ENCODE peak calls at places on chromosomes 2 and 18, in eight cellular contexts. S, O, Z, G, V, X, N and W are unnamed samples.

GRCh38 chr2:30565860-30566358 is 118.9 kb downstream of the LCLAT1 start:
- DNase-seq in S (peak), O (peak), Z (no peak), G (no peak), V (no peak), X (no peak), N (no peak), W (no peak)

GRCh38 chr2:127080226-127080940 is 26.6 kb downstream of the BIN1 start:
- DNase-seq in S (peak), O (no peak), Z (no peak), G (no peak), V (no peak), X (no peak), N (no peak), W (no peak)

GRCh38 chr2:99032786-99033185 is 96.8 kb upstream of the CRACDL start:
- DNase-seq in S (no peak), O (no peak), Z (no peak), G (no peak), V (no peak), X (no peak), N (no peak), W (no peak)

GRCh38 chr2:11155326-11156059 is at the start of gene SLC66A3:
- DNase-seq in S (peak), O (no peak), Z (no peak), G (no peak), V (peak), X (no peak), N (no peak), W (no peak)

GRCh38 chr2:201890447-201890846 is 84.1 kb downstream of the CDK15 start:
- DNase-seq in S (no peak), O (no peak), Z (no peak), G (no peak), V (no peak), X (no peak), N (no peak), W (no peak)

GRCh38 chr2:215460682-215461081 is 24.8 kb upstream of the FN1 start:
- DNase-seq in S (no peak), O (no peak), Z (no peak), G (no peak), V (peak), X (no peak), N (no peak), W (no peak)

GRCh38 chr2:171893824-171894611 is at the start of gene SLC25A12:
- DNase-seq in S (peak), O (peak), Z (peak), G (peak), V (peak), X (peak), N (peak), W (peak)

GRCh38 chr2:41568648-41569047 is 479.2 kb upstream of the PKDCC start:
- DNase-seq in S (no peak), O (no peak), Z (no peak), G (no peak), V (no peak), X (no peak), N (no peak), W (no peak)

GRCh38 chr18:10482985-10483949 is 28.8 kb downstream of the APCDD1 start:
- DNase-seq in S (peak), O (no peak), Z (no peak), G (no peak), V (no peak), X (no peak), N (no peak), W (no peak)

GRCh38 chr2:186903183-186903582 is 54.2 kb upstream of the ZSWIM2 start:
- DNase-seq in S (no peak), O (no peak), Z (no peak), G (no peak), V (no peak), X (no peak), N (no peak), W (no peak)

GRCh38 chr2:215832791-215833190 is 180.6 kb downstream of the MREG start:
- DNase-seq in S (no peak), O (peak), Z (no peak), G (no peak), V (no peak), X (no peak), N (no peak), W (no peak)

GRCh38 chr2:204885747-204886146 is 340.5 kb downstream of the PARD3B start:
- DNase-seq in S (no peak), O (no peak), Z (no peak), G (peak), V (no peak), X (no peak), N (no peak), W (no peak)

GRCh38 chr2:127577973-127578372 is 42.5 kb downstream of the MYO7B start:
- DNase-seq in S (peak), O (no peak), Z (no peak), G (peak), V (no peak), X (no peak), N (no peak), W (no peak)

GRCh38 chr2:95273911-95274290 is 348 bp upstream of the PROM2 start:
- DNase-seq in S (no peak), O (no peak), Z (no peak), G (no peak), V (no peak), X (no peak), N (no peak), W (no peak)

GRCh38 chr2:62177392-62178026 is 18.4 kb upstream of the B3GNT2 start:
- DNase-seq in S (no peak), O (no peak), Z (no peak), G (no peak), V (no peak), X (no peak), N (no peak), W (no peak)

GRCh38 chr2:231357048-231357447 is 38.5 kb upstream of the B3GNT7 start:
- DNase-seq in S (no peak), O (no peak), Z (no peak), G (no peak), V (no peak), X (no peak), N (no peak), W (no peak)

GRCh38 chr2:63488118-63488713 is 100.1 kb downstream of the WDPCP start:
- DNase-seq in S (peak), O (no peak), Z (no peak), G (peak), V (peak), X (no peak), N (no peak), W (no peak)

GRCh38 chr2:49772299-49772970 is 618.1 kb upstream of the FSHR start:
- DNase-seq in S (no peak), O (no peak), Z (no peak), G (no peak), V (no peak), X (no peak), N (no peak), W (no peak)

GRCh38 chr2:172639823-172640222 is 83.9 kb downstream of the PDK1 start:
- DNase-seq in S (no peak), O (no peak), Z (no peak), G (no peak), V (peak), X (no peak), N (no peak), W (no peak)

GRCh38 chr2:220277445-220277960 is 650.1 kb downstream of the SLC4A3 start:
- DNase-seq in S (no peak), O (peak), Z (peak), G (no peak), V (peak), X (no peak), N (peak), W (no peak)

GRCh38 chr2:47002031-47002430 is 86.4 kb upstream of the MCFD2 start:
- DNase-seq in S (no peak), O (no peak), Z (no peak), G (no peak), V (no peak), X (no peak), N (no peak), W (no peak)

GRCh38 chr2:109247812-109248211 is 118.8 kb downstream of the SH3RF3 start:
- DNase-seq in S (no peak), O (no peak), Z (no peak), G (no peak), V (no peak), X (no peak), N (no peak), W (no peak)

GRCh38 chr2:36556847-36557246 is 41.1 kb downstream of the FEZ2 start:
- DNase-seq in S (no peak), O (no peak), Z (no peak), G (no peak), V (peak), X (no peak), N (no peak), W (no peak)

GRCh38 chr2:195574305-195574704 is 82.7 kb upstream of the SLC39A10 start:
- DNase-seq in S (no peak), O (no peak), Z (no peak), G (no peak), V (no peak), X (no peak), N (no peak), W (no peak)

GRCh38 chr2:195575021-195575420 is 82.0 kb upstream of the SLC39A10 start:
- DNase-seq in S (no peak), O (no peak), Z (no peak), G (no peak), V (no peak), X (no peak), N (no peak), W (no peak)

GRCh38 chr2:195582188-195582587 is 74.8 kb upstream of the SLC39A10 start:
- DNase-seq in S (no peak), O (no peak), Z (no peak), G (no peak), V (no peak), X (no peak), N (no peak), W (no peak)

GRCh38 chr2:195575879-195576391 is 81.1 kb upstream of the SLC39A10 start:
- DNase-seq in S (no peak), O (no peak), Z (no peak), G (no peak), V (peak), X (no peak), N (no peak), W (no peak)

DNA sequence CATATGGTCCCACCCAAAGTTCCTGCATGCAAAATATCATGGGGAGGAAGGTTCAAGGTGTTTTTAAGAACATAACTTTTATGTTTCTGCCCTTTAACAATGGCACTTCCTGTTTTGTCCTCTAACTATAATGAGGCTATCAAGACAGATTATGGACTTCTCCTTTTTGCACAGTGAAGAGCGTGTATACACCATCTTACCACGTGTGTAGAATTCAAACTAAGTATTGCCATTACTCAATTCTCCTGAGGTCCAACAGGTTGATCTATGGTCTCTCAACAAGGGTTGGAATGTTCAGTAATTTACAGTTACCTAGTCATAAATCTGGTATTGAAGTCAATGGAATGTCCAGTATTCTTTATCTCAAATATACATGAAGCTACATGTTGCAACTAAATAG is 76.9 kb upstream of the SLC39A10 start:
- DNase-seq in S (no peak), O (no peak), Z (no peak), G (no peak), V (no peak), X (no peak), N (no peak), W (no peak)
- H3K27ac ChIP-seq in S (no peak), O (no peak), Z (no peak), G (no peak), V (no peak), X (no peak), N (no peak), W (no peak)

DNA sequence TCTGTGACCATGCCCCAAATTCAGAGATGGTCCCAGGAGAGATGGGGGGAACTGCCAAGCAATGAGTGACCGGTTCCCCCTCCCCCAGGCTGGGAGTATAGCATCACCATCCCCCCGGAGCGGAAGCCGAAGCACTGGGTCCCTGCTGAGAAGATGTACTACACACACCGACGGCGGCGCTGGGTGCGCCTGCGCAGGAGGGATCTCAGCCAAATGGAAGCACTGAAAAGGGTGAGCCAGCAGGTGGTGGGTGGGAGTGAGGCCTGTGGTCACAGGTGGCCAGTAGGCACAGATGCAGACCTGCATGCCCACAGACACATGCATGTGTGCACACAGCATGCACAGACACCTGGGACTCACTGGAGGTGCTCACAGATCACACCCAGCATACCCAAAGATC is 117.2 kb downstream of the DYSF start:
- DNase-seq in S (no peak), O (no peak), Z (no peak), G (no peak), V (no peak), X (no peak), N (no peak), W (no peak)
- H3K27ac ChIP-seq in S (no peak), O (no peak), Z (no peak), G (no peak), V (no peak), X (no peak), N (no peak), W (no peak)

DNA sequence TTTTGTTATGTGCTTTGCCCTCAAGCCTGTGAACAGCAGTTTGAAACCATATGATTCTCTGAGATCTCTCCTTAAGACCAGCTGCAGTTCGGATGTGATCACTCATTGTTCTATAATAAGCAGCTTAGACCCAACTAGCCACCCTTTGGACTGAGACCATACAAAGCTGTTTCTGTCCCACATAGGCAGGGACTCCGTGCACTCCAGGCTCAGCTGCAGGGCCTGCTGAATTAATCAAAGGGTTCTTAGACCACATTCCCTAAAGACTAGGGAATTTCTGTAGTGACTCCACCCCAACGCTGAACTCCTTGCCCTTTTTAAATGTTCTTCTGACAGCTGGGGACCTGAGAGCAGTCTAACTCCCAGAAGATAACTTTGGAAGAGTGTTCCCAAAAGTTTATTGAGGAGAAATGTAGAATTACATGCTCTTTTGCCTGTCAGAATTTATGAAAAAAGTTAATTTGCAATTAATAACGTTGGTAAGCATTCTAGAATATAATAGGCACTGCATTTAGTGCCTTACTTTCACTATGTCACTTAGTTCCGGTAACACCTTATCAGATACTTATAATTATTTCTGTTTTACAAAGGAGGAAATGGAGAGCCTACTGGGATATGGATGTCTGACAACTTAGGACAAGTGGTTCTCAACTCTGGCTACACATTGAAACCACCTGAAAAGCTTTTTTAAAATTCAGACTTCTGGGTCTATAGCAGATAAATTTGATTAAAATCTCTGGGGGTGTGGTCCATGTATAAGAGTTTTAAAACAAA is 42.3 kb downstream of the GULP1 start:
- DNase-seq in S (no peak), O (peak), Z (peak), G (no peak), V (no peak), X (no peak), N (peak), W (no peak)
- H3K27ac ChIP-seq in S (no peak), O (peak), Z (no peak), G (peak), V (no peak), X (no peak), N (peak), W (no peak)

DNA sequence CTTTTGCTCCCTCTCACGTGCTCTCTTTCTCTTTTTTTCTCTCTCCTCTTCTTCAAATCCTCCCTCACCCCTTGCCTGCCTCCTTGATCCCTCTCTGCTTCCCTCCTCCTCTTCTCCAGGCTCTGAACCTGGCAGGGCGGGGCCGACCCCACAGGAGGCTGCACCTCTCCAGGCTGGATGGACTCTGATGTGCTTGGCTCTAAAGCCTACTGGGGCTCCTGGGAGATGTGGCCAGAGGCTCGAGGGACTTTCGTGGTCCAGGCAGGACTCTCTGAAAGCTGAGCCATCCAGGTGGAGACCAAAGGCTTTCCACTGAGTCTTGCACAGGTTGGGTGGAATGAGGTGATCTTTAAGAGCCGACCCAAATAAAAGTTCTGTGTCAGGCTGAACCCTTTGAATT is 25.4 kb downstream of the DYSF start:
- DNase-seq in S (no peak), O (no peak), Z (no peak), G (no peak), V (no peak), X (no peak), N (no peak), W (no peak)
- H3K27ac ChIP-seq in S (no peak), O (no peak), Z (no peak), G (no peak), V (no peak), X (no peak), N (no peak), W (no peak)

GRCh38 chr2:199851499-199851816 is 466 bp upstream of the FTCDNL1 start:
- DNase-seq in S (no peak), O (no peak), Z (no peak), G (no peak), V (no peak), X (no peak), N (no peak), W (no peak)

GRCh38 chr2:199850250-199850717 is 708 bp downstream of the FTCDNL1 start:
- DNase-seq in S (no peak), O (no peak), Z (no peak), G (no peak), V (no peak), X (no peak), N (no peak), W (no peak)

GRCh38 chr2:199851886-199852285 is 894 bp upstream of the FTCDNL1 start:
- DNase-seq in S (no peak), O (no peak), Z (no peak), G (no peak), V (no peak), X (no peak), N (no peak), W (no peak)

GRCh38 chr2:199848323-199848722 is 2.7 kb downstream of the FTCDNL1 start:
- DNase-seq in S (no peak), O (no peak), Z (no peak), G (no peak), V (no peak), X (no peak), N (no peak), W (no peak)

GRCh38 chr2:199850718-199851498 is at the start of gene FTCDNL1:
- DNase-seq in S (peak), O (peak), Z (peak), G (peak), V (peak), X (no peak), N (peak), W (peak)
- H3K27ac ChIP-seq in S (peak), O (peak), Z (no peak), G (no peak), V (no peak), X (peak), N (peak), W (peak)

GRCh38 chr18:58927659-58928058 is 63.0 kb downstream of the ZNF532 start:
- DNase-seq in S (no peak), O (no peak), Z (no peak), G (no peak), V (no peak), X (no peak), N (no peak), W (no peak)

GRCh38 chr18:58934356-58934755 is 69.7 kb downstream of the ZNF532 start:
- DNase-seq in S (no peak), O (no peak), Z (no peak), G (no peak), V (no peak), X (no peak), N (no peak), W (no peak)

GRCh38 chr18:58928401-58928800 is 63.7 kb downstream of the ZNF532 start:
- DNase-seq in S (no peak), O (no peak), Z (no peak), G (no peak), V (no peak), X (no peak), N (no peak), W (no peak)

GRCh38 chr18:58924473-58924872 is 59.8 kb downstream of the ZNF532 start:
- DNase-seq in S (no peak), O (no peak), Z (no peak), G (no peak), V (no peak), X (no peak), N (no peak), W (no peak)

DNA sequence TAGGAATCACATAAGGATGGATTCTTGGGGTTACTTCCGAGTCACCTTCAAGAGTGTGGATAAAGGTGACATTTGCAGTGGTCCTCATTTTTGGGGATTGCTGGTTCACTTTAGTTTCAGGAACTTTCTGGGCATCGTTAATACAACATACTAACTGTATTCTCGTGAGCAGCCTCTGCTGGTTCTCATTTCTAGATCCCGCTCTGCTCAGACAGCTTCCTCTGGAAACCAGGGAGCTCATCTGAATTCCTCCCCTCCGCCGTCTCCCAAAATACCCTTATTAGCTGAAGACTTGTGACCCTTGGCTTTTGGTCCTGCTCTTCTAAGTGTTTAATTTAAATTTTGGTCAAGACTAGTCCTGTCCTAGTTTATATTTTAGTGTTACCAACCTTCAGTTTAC is 64.5 kb downstream of the ZNF532 start:
- DNase-seq in S (no peak), O (no peak), Z (no peak), G (no peak), V (no peak), X (no peak), N (no peak), W (no peak)
- H3K27ac ChIP-seq in S (no peak), O (no peak), Z (no peak), G (no peak), V (no peak), X (no peak), N (no peak), W (no peak)

GRCh38 chr2:102063948-102064678 is 72.4 kb downstream of the IL1R2 start:
- DNase-seq in S (peak), O (peak), Z (peak), G (peak), V (peak), X (peak), N (peak), W (no peak)
- H3K27ac ChIP-seq in S (peak), O (peak), Z (peak), G (no peak), V (peak), X (peak), N (peak), W (no peak)

GRCh38 chr2:177165103-177165583 is 47.5 kb upstream of the HNRNPA3 start:
- DNase-seq in S (peak), O (peak), Z (peak), G (peak), V (peak), X (no peak), N (peak), W (peak)
- H3K27ac ChIP-seq in S (peak), O (peak), Z (peak), G (no peak), V (peak), X (peak), N (peak), W (peak)